ENCODE peak calls at places on chromosomes 4 and X, in six cellular contexts. One of them, this sample, is unnamed.

GRCh38 chrX:16628954-16629595 is 20.9 kb upstream of the S100G start:
- DNase-seq in B cell: no peak
- DNase-seq in GM06990: no peak
- DNase-seq in GM13976: no peak
- DNase-seq in ovary: no peak
- DNase-seq in cardiac muscle cell: no peak
- DNase-seq in this sample: no peak

GRCh38 chr4:159495515-159496236 is 392.8 kb downstream of the RAPGEF2 start:
- DNase-seq in GM06990: no peak
- DNase-seq in cardiac muscle cell: peak
- DNase-seq in GM13976: no peak
- DNase-seq in ovary: no peak
- DNase-seq in B cell: no peak
- DNase-seq in this sample: no peak

GRCh38 chrX:45619290-45619689 is 418.6 kb upstream of the DIPK2B start:
- DNase-seq in ovary: no peak
- DNase-seq in GM13976: no peak
- DNase-seq in cardiac muscle cell: peak
- DNase-seq in B cell: no peak
- DNase-seq in GM06990: no peak
- DNase-seq in this sample: no peak

GRCh38 chr4:15755321-15755750 is 22.8 kb upstream of the CD38 start:
- DNase-seq in GM06990: no peak
- DNase-seq in B cell: no peak
- DNase-seq in cardiac muscle cell: peak
- DNase-seq in GM13976: no peak
- DNase-seq in ovary: no peak
- DNase-seq in this sample: peak

GRCh38 chr4:182862921-182863320 is 54.3 kb downstream of the DCTD start:
- DNase-seq in cardiac muscle cell: no peak
- DNase-seq in GM13976: no peak
- DNase-seq in B cell: no peak
- DNase-seq in ovary: no peak
- DNase-seq in GM06990: no peak
- DNase-seq in this sample: no peak

GRCh38 chrX:81337805-81338204 is 135.9 kb downstream of the SH3BGRL start:
- DNase-seq in ovary: no peak
- DNase-seq in GM13976: no peak
- DNase-seq in cardiac muscle cell: no peak
- DNase-seq in GM06990: no peak
- DNase-seq in B cell: no peak
- DNase-seq in this sample: no peak

GRCh38 chr4:43316813-43317212 is 424.3 kb downstream of the GRXCR1 start:
- DNase-seq in cardiac muscle cell: no peak
- DNase-seq in ovary: no peak
- DNase-seq in GM06990: no peak
- DNase-seq in GM13976: no peak
- DNase-seq in B cell: no peak
- DNase-seq in this sample: no peak

GRCh38 chr4:145482209-145483021 is 762 bp downstream of the SMAD1 start:
- DNase-seq in B cell: peak
- DNase-seq in GM13976: peak
- DNase-seq in cardiac muscle cell: peak
- DNase-seq in ovary: peak
- DNase-seq in GM06990: peak
- DNase-seq in this sample: no peak

GRCh38 chrX:135168533-135168932 is 2.7 kb downstream of the CT55 start:
- DNase-seq in ovary: no peak
- DNase-seq in cardiac muscle cell: peak
- DNase-seq in B cell: no peak
- DNase-seq in GM06990: no peak
- DNase-seq in GM13976: no peak
- DNase-seq in this sample: no peak

GRCh38 chr4:169314906-169315305 is 44.1 kb upstream of the SH3RF1 start:
- DNase-seq in cardiac muscle cell: peak
- DNase-seq in B cell: no peak
- DNase-seq in GM13976: no peak
- DNase-seq in ovary: peak
- DNase-seq in GM06990: no peak
- DNase-seq in this sample: no peak

GRCh38 chr4:7784131-7784870 is 155.4 kb downstream of the AFAP1 start:
- DNase-seq in GM13976: no peak
- DNase-seq in ovary: peak
- DNase-seq in cardiac muscle cell: no peak
- DNase-seq in B cell: no peak
- DNase-seq in GM06990: no peak
- DNase-seq in this sample: no peak

GRCh38 chr4:92969650-92970370 is 666.0 kb downstream of the GRID2 start:
- DNase-seq in B cell: no peak
- DNase-seq in cardiac muscle cell: peak
- DNase-seq in GM13976: no peak
- DNase-seq in GM06990: no peak
- DNase-seq in ovary: no peak
- DNase-seq in this sample: no peak

GRCh38 chr4:12110607-12111006 is 681.9 kb upstream of the HS3ST1 start:
- DNase-seq in cardiac muscle cell: no peak
- DNase-seq in GM06990: no peak
- DNase-seq in GM13976: no peak
- DNase-seq in B cell: no peak
- DNase-seq in ovary: no peak
- DNase-seq in this sample: no peak

GRCh38 chrX:123830309-123830708 is 29.5 kb upstream of the XIAP start:
- DNase-seq in GM06990: peak
- DNase-seq in cardiac muscle cell: peak
- DNase-seq in B cell: peak
- DNase-seq in GM13976: peak
- DNase-seq in ovary: no peak
- DNase-seq in this sample: no peak

GRCh38 chr4:156788782-156789181 is 182.8 kb downstream of the PDGFC start:
- DNase-seq in cardiac muscle cell: no peak
- DNase-seq in ovary: no peak
- DNase-seq in GM13976: no peak
- DNase-seq in B cell: no peak
- DNase-seq in GM06990: no peak
- DNase-seq in this sample: no peak

GRCh38 chr4:181959121-181959520 is 284.1 kb upstream of the TENM3 start:
- DNase-seq in cardiac muscle cell: peak
- DNase-seq in B cell: no peak
- DNase-seq in ovary: no peak
- DNase-seq in GM06990: no peak
- DNase-seq in GM13976: no peak
- DNase-seq in this sample: no peak

GRCh38 chr4:70754470-70754869 is 32.7 kb downstream of the RUFY3 start:
- DNase-seq in cardiac muscle cell: no peak
- DNase-seq in B cell: peak
- DNase-seq in ovary: no peak
- DNase-seq in GM06990: peak
- DNase-seq in GM13976: peak
- DNase-seq in this sample: no peak

GRCh38 chr4:5051210-5051691 is at the start of gene STK32B:
- DNase-seq in GM13976: peak
- DNase-seq in cardiac muscle cell: peak
- DNase-seq in B cell: peak
- DNase-seq in GM06990: peak
- DNase-seq in ovary: peak
- DNase-seq in this sample: no peak

GRCh38 chr4:76892601-76893000 is 5.3 kb downstream of the SOWAHB start:
- DNase-seq in B cell: no peak
- DNase-seq in cardiac muscle cell: no peak
- DNase-seq in GM13976: no peak
- DNase-seq in ovary: no peak
- DNase-seq in GM06990: no peak
- DNase-seq in this sample: no peak

GRCh38 chr4:53306729-53307128 is 59.1 kb downstream of the SCFD2 start:
- DNase-seq in GM06990: no peak
- DNase-seq in ovary: no peak
- DNase-seq in cardiac muscle cell: peak
- DNase-seq in B cell: no peak
- DNase-seq in GM13976: no peak
- DNase-seq in this sample: no peak

GRCh38 chr4:40956726-40957255 is 207.0 kb downstream of the NSUN7 start:
- DNase-seq in B cell: no peak
- DNase-seq in GM13976: no peak
- DNase-seq in cardiac muscle cell: peak
- DNase-seq in ovary: no peak
- DNase-seq in GM06990: no peak
- DNase-seq in this sample: no peak

GRCh38 chr4:108168672-108169562 is at the start of gene LEF1:
- DNase-seq in ovary: peak
- DNase-seq in cardiac muscle cell: peak
- DNase-seq in GM06990: peak
- DNase-seq in B cell: peak
- DNase-seq in GM13976: peak
- DNase-seq in this sample: peak

GRCh38 chr4:73257995-73258667 is 467 bp downstream of the ANKRD17 start:
- DNase-seq in GM13976: peak
- DNase-seq in B cell: no peak
- DNase-seq in GM06990: no peak
- DNase-seq in cardiac muscle cell: peak
- DNase-seq in ovary: peak
- DNase-seq in this sample: no peak

GRCh38 chrX:111352424-111352823 is 59.6 kb downstream of the DCX start:
- DNase-seq in cardiac muscle cell: peak
- DNase-seq in GM13976: no peak
- DNase-seq in ovary: no peak
- DNase-seq in B cell: no peak
- DNase-seq in GM06990: no peak
- DNase-seq in this sample: no peak

GRCh38 chrX:64204701-64205440 is 637 bp downstream of the AMER1 start:
- DNase-seq in cardiac muscle cell: peak
- DNase-seq in ovary: peak
- DNase-seq in B cell: peak
- DNase-seq in GM13976: peak
- DNase-seq in GM06990: peak
- DNase-seq in this sample: peak

GRCh38 chr4:10437735-10438134 is 19.5 kb downstream of the ZNF518B start:
- DNase-seq in GM06990: no peak
- DNase-seq in cardiac muscle cell: no peak
- DNase-seq in ovary: no peak
- DNase-seq in GM13976: no peak
- DNase-seq in B cell: no peak
- DNase-seq in this sample: no peak

GRCh38 chrX:10404435-10404834 is 215.9 kb downstream of the MID1 start:
- DNase-seq in B cell: no peak
- DNase-seq in ovary: no peak
- DNase-seq in GM06990: no peak
- DNase-seq in cardiac muscle cell: peak
- DNase-seq in GM13976: no peak
- DNase-seq in this sample: no peak

GRCh38 chr4:2537011-2537830 is 774 bp downstream of the FAM193A start:
- DNase-seq in GM06990: peak
- DNase-seq in GM13976: peak
- DNase-seq in ovary: peak
- DNase-seq in cardiac muscle cell: peak
- DNase-seq in B cell: peak
- DNase-seq in this sample: peak

GRCh38 chr4:126057371-126057770 is 742.6 kb downstream of the FAT4 start:
- DNase-seq in GM13976: no peak
- DNase-seq in cardiac muscle cell: no peak
- DNase-seq in GM06990: no peak
- DNase-seq in B cell: no peak
- DNase-seq in ovary: no peak
- DNase-seq in this sample: no peak

GRCh38 chr4:125750827-125751466 is 436.2 kb downstream of the FAT4 start:
- DNase-seq in cardiac muscle cell: peak
- DNase-seq in GM06990: no peak
- DNase-seq in B cell: no peak
- DNase-seq in ovary: no peak
- DNase-seq in GM13976: no peak
- DNase-seq in this sample: no peak

GRCh38 chr4:65580551-65580950 is 89.7 kb downstream of the EPHA5 start:
- DNase-seq in ovary: no peak
- DNase-seq in cardiac muscle cell: peak
- DNase-seq in B cell: no peak
- DNase-seq in GM13976: no peak
- DNase-seq in GM06990: no peak
- DNase-seq in this sample: no peak
- TF ChIP-seq CTCF in ovary: no peak
- TF ChIP-seq CTCF in cardiac muscle cell: peak
- TF ChIP-seq CTCF in B cell: no peak
- TF ChIP-seq CTCF in GM13976: no peak
- TF ChIP-seq CTCF in GM06990: no peak
- TF ChIP-seq CTCF in this sample: no peak

GRCh38 chr4:119490335-119490734 is 138.3 kb downstream of the PDE5A start:
- DNase-seq in cardiac muscle cell: peak
- DNase-seq in B cell: no peak
- DNase-seq in GM06990: no peak
- DNase-seq in ovary: no peak
- DNase-seq in GM13976: no peak
- DNase-seq in this sample: no peak
- TF ChIP-seq CTCF in cardiac muscle cell: peak
- TF ChIP-seq CTCF in B cell: no peak
- TF ChIP-seq CTCF in GM06990: peak
- TF ChIP-seq CTCF in ovary: no peak
- TF ChIP-seq CTCF in GM13976: no peak
- TF ChIP-seq CTCF in this sample: no peak

DNA sequence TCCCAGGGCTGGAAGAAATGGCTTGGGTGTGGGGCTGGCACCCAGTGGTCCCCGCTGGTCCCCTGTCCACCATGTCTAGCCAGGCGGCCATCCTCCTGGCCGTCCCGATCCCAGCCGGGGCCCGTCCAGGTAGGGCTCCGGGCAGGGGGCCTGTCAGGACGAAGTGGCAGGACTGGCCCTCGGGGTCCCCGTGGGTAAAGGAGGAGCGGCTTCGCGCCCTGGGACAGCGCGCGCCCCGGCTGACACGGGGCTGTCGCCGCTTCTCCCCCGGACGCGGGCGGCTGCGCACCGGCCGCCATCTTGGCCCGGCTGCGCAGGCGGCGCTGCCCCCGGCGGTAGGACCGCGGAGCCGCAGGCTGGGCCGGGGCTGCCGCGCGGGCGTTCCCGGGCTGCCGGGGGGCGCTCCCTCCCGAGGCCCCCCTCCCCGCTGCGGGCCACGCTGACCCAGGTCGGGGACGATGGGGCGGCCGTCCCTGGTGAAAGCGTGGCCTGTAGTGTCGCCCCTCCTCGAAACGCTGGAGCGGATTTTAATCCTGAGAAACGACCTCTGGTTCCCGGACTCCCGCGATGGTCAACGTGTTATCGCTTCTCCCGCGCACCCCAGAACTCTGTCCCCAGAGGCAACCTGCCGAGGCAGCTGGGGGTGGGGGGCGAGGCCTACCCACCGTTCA is 60.4 kb upstream of the BCOR start:
- DNase-seq in ovary: peak
- DNase-seq in GM06990: no peak
- DNase-seq in B cell: peak
- DNase-seq in GM13976: peak
- DNase-seq in cardiac muscle cell: no peak
- DNase-seq in this sample: no peak
- TF ChIP-seq CTCF in ovary: no peak
- TF ChIP-seq CTCF in GM06990: no peak
- TF ChIP-seq CTCF in B cell: peak
- TF ChIP-seq CTCF in GM13976: peak
- TF ChIP-seq CTCF in cardiac muscle cell: peak
- TF ChIP-seq CTCF in this sample: peak

GRCh38 chr4:99100876-99101275 is 12.3 kb upstream of the ADH5 start:
- DNase-seq in GM06990: no peak
- DNase-seq in B cell: no peak
- DNase-seq in GM13976: no peak
- DNase-seq in ovary: no peak
- DNase-seq in cardiac muscle cell: no peak
- DNase-seq in this sample: no peak
- TF ChIP-seq CTCF in GM06990: no peak
- TF ChIP-seq CTCF in B cell: no peak
- TF ChIP-seq CTCF in GM13976: no peak
- TF ChIP-seq CTCF in ovary: no peak
- TF ChIP-seq CTCF in cardiac muscle cell: no peak
- TF ChIP-seq CTCF in this sample: no peak